ENCODE peak calls at places on chromosomes 12 and 14, in seven cellular contexts. S is NCI-H1105 treated with DMSO at 0.1 percent for 48 hours; U is activated CD4-positive, CD25-positive, alpha-beta regulatory T cell treated with anti-CD3 and anti-CD28 coated beads, Interleukin-2, amount 50 U/mL, for 72 hours; J is GM23338; F is foreskin fibroblast; X is putamen; A is occipital lobe. R is an unnamed sample.
A peak's percentile ranks its signal among the peaks of the same experiment; 100 is the strongest.

GRCh38 chr14:30296956-30297405 is 262.0 kb upstream of the G2E3 start:
- DNase-seq in X (no peak), F (no peak), A (no peak), U (no peak), J (no peak), S (no peak), R (no peak)

GRCh38 chr14:29321646-29322045 is 555.1 kb downstream of the FOXG1 start:
- DNase-seq in J (no peak), F (peak; percentile 85), X (no peak), A (no peak), U (no peak), S (no peak), R (no peak)

GRCh38 chr14:74980746-74981661 is 21.7 kb upstream of the EIF2B2 start:
- DNase-seq in X (no peak), F (peak; percentile 40), A (no peak), S (no peak), J (peak; percentile 64), U (no peak), R (no peak)

GRCh38 chr14:103346286-103346685 is 12.2 kb downstream of the EIF5 start:
- DNase-seq in F (peak; percentile 66), U (no peak), A (no peak), X (no peak), J (no peak), S (no peak), R (no peak)

GRCh38 chr14:68468437-68469207 is 324.2 kb downstream of the ZFP36L1 start:
- DNase-seq in X (no peak), U (no peak), F (peak; percentile 37), A (no peak), S (no peak), J (no peak), R (no peak)

GRCh38 chr14:71933026-71933587 is 878 bp downstream of the RGS6 start:
- DNase-seq in S (peak; percentile 31), U (no peak), A (peak; percentile 32), F (peak; percentile 3), J (peak; percentile 70), X (no peak), R (no peak)

GRCh38 chr12:93790472-93791152 is 113.4 kb downstream of the CRADD start:
- DNase-seq in U (no peak), X (no peak), J (peak; percentile 12), S (no peak), A (no peak), F (peak; percentile 89), R (no peak)

GRCh38 chr14:56331815-56332214 is 213.6 kb downstream of the PELI2 start:
- DNase-seq in J (no peak), X (no peak), F (peak; percentile 72), S (peak; percentile 60), U (no peak), A (no peak), R (no peak)

GRCh38 chr14:93857500-93857899 is 69.2 kb upstream of the PRIMA1 start:
- DNase-seq in U (no peak), F (no peak), J (peak; percentile 52), A (no peak), S (no peak), X (no peak), R (no peak)

GRCh38 chr12:128059621-128060370 is 207.2 kb upstream of the TMEM132C start:
- DNase-seq in J (no peak), U (no peak), X (no peak), F (no peak), A (no peak), S (no peak), R (no peak)

GRCh38 chr12:123055281-123055766 is 74.8 kb downstream of the ARL6IP4 start:
- DNase-seq in A (peak; percentile 65), U (no peak), F (no peak), J (no peak), X (no peak), S (no peak), R (no peak)

GRCh38 chr12:47312794-47313426 is 233.2 kb upstream of the AMIGO2 start:
- DNase-seq in X (no peak), S (no peak), J (no peak), F (no peak), U (no peak), A (no peak), R (no peak)

GRCh38 chr12:105555556-105555973 is 225.1 kb downstream of the C12orf75 start:
- DNase-seq in S (no peak), J (no peak), X (no peak), A (no peak), F (no peak), U (no peak), R (no peak)

R was measured in caudate nucleus.